ENCODE peak calls at places on chromosomes 4 and X, in ten cellular contexts. W is pancreas; J is GM23248; F is AG04450; D is ascending aorta; H is CD8-positive, alpha-beta T cell; G is sigmoid colon; Z is dorsolateral prefrontal cortex; X is right lobe of liver; A is heart left ventricle. T is an unnamed sample.

GRCh38 chr4:54234497-54235205 is 5.6 kb downstream of the PDGFRA start:
- DNase-seq in W (no peak), J (peak; percentile 45), F (no peak), D (no peak), H (no peak), G (no peak), Z (no peak), X (no peak), A (no peak), T (no peak)

GRCh38 chr4:54784188-54784671 is 126.5 kb downstream of the KIT start:
- DNase-seq in W (peak; percentile 34), J (peak; percentile 96), F (peak; percentile 43), D (peak; percentile 95), H (no peak), G (peak; percentile 96), Z (peak; percentile 80), X (peak; percentile 27), A (peak; percentile 88), T (peak; percentile 92)

GRCh38 chr4:10582059-10582686 is 102.4 kb downstream of the CLNK start:
- DNase-seq in W (no peak), J (peak; percentile 74), F (peak; percentile 23), D (peak; percentile 69), H (no peak), G (no peak), Z (peak; percentile 48), X (no peak), A (peak; percentile 23), T (no peak)

GRCh38 chr4:131499139-131499873 is 1649.8 kb upstream of the PCDH10 start:
- DNase-seq in W (no peak), J (peak; percentile 1), F (peak; percentile 81), D (no peak), H (no peak), G (no peak), Z (peak; percentile 47), X (no peak), A (no peak), T (no peak)

GRCh38 chr4:15396157-15396800 is 31.6 kb upstream of the C1QTNF7 start:
- DNase-seq in W (no peak), J (peak; percentile 55), F (no peak), D (no peak), H (peak; percentile 58), G (no peak), Z (no peak), X (no peak), A (no peak), T (no peak)

GRCh38 chr4:575281-576141 is 584 bp downstream of the TMEM271 start:
- DNase-seq in W (peak; percentile 26), J (peak; percentile 74), F (no peak), D (no peak), H (peak; percentile 47), G (no peak), Z (no peak), X (no peak), A (peak; percentile 36), T (no peak)

GRCh38 chr4:158315706-158316105 is 105.4 kb downstream of the TMEM144 start:
- DNase-seq in W (no peak), J (peak; percentile 86), F (peak; percentile 47), D (no peak), H (no peak), G (no peak), Z (no peak), X (no peak), A (no peak), T (no peak)

GRCh38 chr4:149997881-149998421 is 80.3 kb upstream of the DCLK2 start:
- DNase-seq in W (no peak), J (peak; percentile 76), F (no peak), D (no peak), H (no peak), G (no peak), Z (no peak), X (no peak), A (no peak), T (no peak)

GRCh38 chr4:176359590-176359989 is 39.8 kb downstream of the SPCS3 start:
- DNase-seq in W (no peak), J (peak; percentile 87), F (peak; percentile 48), D (no peak), H (no peak), G (no peak), Z (no peak), X (no peak), A (no peak), T (no peak)

GRCh38 chr4:124854968-124855367 is 142.4 kb upstream of the ANKRD50 start:
- DNase-seq in W (no peak), J (peak; percentile 42), F (no peak), D (no peak), H (no peak), G (no peak), Z (no peak), X (no peak), A (no peak), T (no peak)

GRCh38 chrX:72181178-72182125 is at the start of gene PIN4:
- DNase-seq in W (peak; percentile 92), J (peak; percentile 92), F (peak; percentile 91), D (peak; percentile 94), H (peak; percentile 86), G (peak; percentile 96), Z (peak; percentile 94), X (peak; percentile 82), A (peak; percentile 90), T (peak; percentile 90)

GRCh38 chrX:40007746-40008705 is 89.7 kb downstream of the BCOR start:
- DNase-seq in W (no peak), J (no peak), F (no peak), D (no peak), H (no peak), G (no peak), Z (no peak), X (no peak), A (no peak), T (no peak)

GRCh38 chrX:40005290-40006011 is 92.3 kb downstream of the BCOR start:
- DNase-seq in W (no peak), J (no peak), F (no peak), D (no peak), H (peak; percentile 52), G (no peak), Z (no peak), X (peak; percentile 21), A (peak; percentile 28), T (no peak)

GRCh38 chrX:40006025-40007017 is 91.4 kb downstream of the BCOR start:
- DNase-seq in W (no peak), J (peak; percentile 43), F (no peak), D (no peak), H (peak; percentile 55), G (no peak), Z (no peak), X (peak; percentile 55), A (peak; percentile 47), T (no peak)

GRCh38 chrX:40008841-40009461 is 88.8 kb downstream of the BCOR start:
- DNase-seq in W (no peak), J (peak; percentile 43), F (no peak), D (no peak), H (no peak), G (peak; percentile 71), Z (no peak), X (peak; percentile 62), A (peak; percentile 60), T (no peak)

GRCh38 chrX:40007136-40007535 is 90.6 kb downstream of the BCOR start:
- DNase-seq in W (no peak), J (peak; percentile 24), F (no peak), D (no peak), H (no peak), G (no peak), Z (no peak), X (no peak), A (no peak), T (no peak)
- H3K27ac ChIP-seq in W (no peak overlapping the region), J (no peak overlapping the region), F (no peak overlapping the region), D (no peak overlapping the region), H (no peak overlapping the region), G (no peak overlapping the region), Z (no peak overlapping the region), X (no peak overlapping the region), A (no peak overlapping the region), T (no peak overlapping the region)

DNA sequence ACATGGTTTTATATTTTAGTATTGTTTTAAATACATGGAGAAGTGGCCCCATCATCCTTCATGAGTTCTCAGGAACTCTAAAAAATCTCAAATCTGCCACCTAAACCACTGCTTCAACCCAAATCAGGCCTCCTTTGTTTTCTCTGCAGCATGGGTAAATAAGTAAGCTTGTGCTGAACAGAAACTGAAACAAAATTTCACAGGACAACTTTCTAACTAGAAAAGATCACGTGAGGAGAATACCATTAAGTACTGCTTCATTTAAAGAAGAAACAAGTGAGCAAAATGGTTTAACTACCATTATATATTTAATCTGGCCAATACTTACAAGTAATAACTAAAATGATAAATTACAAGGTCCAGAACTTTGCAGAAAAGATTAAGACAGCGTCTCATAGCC is 2.5 kb downstream of the ARAP2 start:
- DNase-seq in W (no peak), J (no peak), F (no peak), D (no peak), H (no peak), G (no peak), Z (no peak), X (no peak), A (no peak), T (no peak)
- H3K4me3 ChIP-seq in W (peak overlapping the region; percentile 33), J (no peak overlapping the region), F (no peak overlapping the region), D (no peak overlapping the region), H (peak overlapping the region; percentile 93), G (peak overlapping the region; percentile 66), Z (peak overlapping the region; percentile 84), X (peak overlapping the region; percentile 71), A (peak overlapping the region; percentile 18), T (peak overlapping the region; percentile 78)

GRCh38 chr4:8221476-8221875 is 22.4 kb downstream of the SH3TC1 start:
- DNase-seq in W (no peak), J (peak; percentile 77), F (no peak), D (no peak), H (no peak), G (no peak), Z (no peak), X (no peak), A (no peak), T (no peak)
- H3K27ac ChIP-seq in W (no peak overlapping the region), J (peak overlapping the region; percentile 27), F (no peak overlapping the region), D (no peak overlapping the region), H (no peak overlapping the region), G (no peak overlapping the region), Z (peak overlapping the region; percentile 75), X (no peak overlapping the region), A (peak overlapping the region; percentile 87), T (no peak overlapping the region)

GRCh38 chr4:70705146-70705855 is 16.5 kb upstream of the RUFY3 start:
- DNase-seq in W (peak; percentile 78), J (peak; percentile 85), F (no peak), D (peak; percentile 86), H (peak; percentile 81), G (peak; percentile 85), Z (peak; percentile 75), X (peak; percentile 85), A (peak; percentile 81), T (peak; percentile 85)

GRCh38 chr4:70703695-70704332 is 15.5 kb downstream of the UTP3 start:
- DNase-seq in W (no peak), J (peak; percentile 80), F (peak; percentile 51), D (no peak), H (no peak), G (no peak), Z (no peak), X (no peak), A (no peak), T (no peak)

GRCh38 chr4:70706516-70706915 is 15.2 kb upstream of the RUFY3 start:
- DNase-seq in W (no peak), J (peak; percentile 52), F (no peak), D (no peak), H (no peak), G (no peak), Z (no peak), X (no peak), A (no peak), T (no peak)

GRCh38 chr4:70704333-70705145 is 16.2 kb downstream of the UTP3 start:
- DNase-seq in W (peak; percentile 87), J (peak; percentile 84), F (no peak), D (peak; percentile 88), H (peak; percentile 73), G (peak; percentile 90), Z (peak; percentile 82), X (peak; percentile 93), A (peak; percentile 90), T (peak; percentile 85)

GRCh38 chr4:70705856-70706461 is 15.8 kb upstream of the RUFY3 start:
- DNase-seq in W (no peak), J (peak; percentile 56), F (no peak), D (no peak), H (no peak), G (no peak), Z (no peak), X (no peak), A (no peak), T (no peak)
- H3K4me3 ChIP-seq in W (peak overlapping the region; percentile 89), J (peak overlapping the region; percentile 91), F (peak overlapping the region; percentile 77), D (peak overlapping the region; percentile 98), H (peak overlapping the region; percentile 64), G (peak overlapping the region; percentile 79), Z (peak overlapping the region; percentile 75), X (peak overlapping the region; percentile 76), A (peak overlapping the region; percentile 85), T (peak overlapping the region; percentile 97)